ENCODE peak calls at places on chromosomes 12 and 14, in six cellular contexts. One of them, this sample, is unnamed.

GRCh38 chr12:66409195-66409871 is 107.0 kb downstream of the HELB start:
- DNase-seq in thoracic aorta: no peak
- DNase-seq in left ventricle myocardium inferior: no peak
- DNase-seq in tibial nerve: no peak
- DNase-seq in heart right ventricle: no peak
- DNase-seq in adrenal gland: no peak
- DNase-seq in this sample: no peak

GRCh38 chr12:27316947-27317346 is 15.7 kb upstream of the BMAL2 start:
- DNase-seq in thoracic aorta: no peak
- DNase-seq in left ventricle myocardium inferior: no peak
- DNase-seq in tibial nerve: no peak
- DNase-seq in heart right ventricle: no peak
- DNase-seq in adrenal gland: no peak
- DNase-seq in this sample: no peak

GRCh38 chr12:116161588-116161987 is 115.9 kb downstream of the MED13L start:
- DNase-seq in thoracic aorta: no peak
- DNase-seq in left ventricle myocardium inferior: no peak
- DNase-seq in tibial nerve: no peak
- DNase-seq in heart right ventricle: no peak
- DNase-seq in adrenal gland: no peak
- DNase-seq in this sample: no peak

GRCh38 chr14:71130491-71131179 is 223.4 kb downstream of the PCNX1 start:
- DNase-seq in thoracic aorta: no peak
- DNase-seq in left ventricle myocardium inferior: no peak
- DNase-seq in tibial nerve: no peak
- DNase-seq in heart right ventricle: no peak
- DNase-seq in adrenal gland: no peak
- DNase-seq in this sample: no peak

GRCh38 chr12:85260904-85261303 is 19.1 kb upstream of the ALX1 start:
- DNase-seq in thoracic aorta: no peak
- DNase-seq in left ventricle myocardium inferior: no peak
- DNase-seq in tibial nerve: no peak
- DNase-seq in heart right ventricle: no peak
- DNase-seq in adrenal gland: no peak
- DNase-seq in this sample: no peak

GRCh38 chr14:83463500-83464098 is 1929.9 kb upstream of the SEL1L start:
- DNase-seq in thoracic aorta: no peak
- DNase-seq in left ventricle myocardium inferior: no peak
- DNase-seq in tibial nerve: no peak
- DNase-seq in heart right ventricle: no peak
- DNase-seq in adrenal gland: peak; percentile 55
- DNase-seq in this sample: peak; percentile 21

GRCh38 chr12:117967043-117967442 is 1.7 kb downstream of the KSR2 start:
- DNase-seq in thoracic aorta: no peak
- DNase-seq in left ventricle myocardium inferior: no peak
- DNase-seq in tibial nerve: no peak
- DNase-seq in heart right ventricle: no peak
- DNase-seq in adrenal gland: peak; percentile 13
- DNase-seq in this sample: no peak

GRCh38 chr12:126719886-126720666 is 1546.9 kb upstream of the TMEM132C start:
- DNase-seq in thoracic aorta: no peak
- DNase-seq in left ventricle myocardium inferior: no peak
- DNase-seq in tibial nerve: no peak
- DNase-seq in heart right ventricle: no peak
- DNase-seq in adrenal gland: no peak
- DNase-seq in this sample: no peak

GRCh38 chr12:77133566-77133965 is 68.2 kb upstream of the E2F7 start:
- DNase-seq in thoracic aorta: no peak
- DNase-seq in left ventricle myocardium inferior: peak; percentile 15
- DNase-seq in tibial nerve: no peak
- DNase-seq in heart right ventricle: peak; percentile 19
- DNase-seq in adrenal gland: no peak
- DNase-seq in this sample: no peak

GRCh38 chr12:34597548-34598351 is 575.5 kb downstream of the ALG10 start:
- DNase-seq in thoracic aorta: no peak
- DNase-seq in left ventricle myocardium inferior: no peak
- DNase-seq in tibial nerve: no peak
- DNase-seq in heart right ventricle: peak; percentile 1
- DNase-seq in adrenal gland: no peak
- DNase-seq in this sample: no peak

GRCh38 chr14:104844306-104845032 is 20.6 kb upstream of the CEP170B start:
- DNase-seq in thoracic aorta: no peak
- DNase-seq in left ventricle myocardium inferior: no peak
- DNase-seq in tibial nerve: no peak
- DNase-seq in heart right ventricle: no peak
- DNase-seq in adrenal gland: no peak
- DNase-seq in this sample: peak; percentile 46

GRCh38 chr12:10033783-10034381 is 3.4 kb downstream of the CLEC9A start:
- DNase-seq in thoracic aorta: no peak
- DNase-seq in left ventricle myocardium inferior: no peak
- DNase-seq in tibial nerve: no peak
- DNase-seq in heart right ventricle: no peak
- DNase-seq in adrenal gland: no peak
- DNase-seq in this sample: no peak

GRCh38 chr12:115320967-115321366 is 637.0 kb upstream of the TBX3 start:
- DNase-seq in thoracic aorta: peak; percentile 20
- DNase-seq in left ventricle myocardium inferior: peak; percentile 37
- DNase-seq in tibial nerve: no peak
- DNase-seq in heart right ventricle: peak; percentile 26
- DNase-seq in adrenal gland: peak; percentile 94
- DNase-seq in this sample: no peak

GRCh38 chr12:108201808-108202207 is 72.7 kb downstream of the WSCD2 start:
- DNase-seq in thoracic aorta: no peak
- DNase-seq in left ventricle myocardium inferior: no peak
- DNase-seq in tibial nerve: no peak
- DNase-seq in heart right ventricle: no peak
- DNase-seq in adrenal gland: no peak
- DNase-seq in this sample: no peak

GRCh38 chr12:22986997-22987396 is 362.0 kb downstream of the ETNK1 start:
- DNase-seq in thoracic aorta: no peak
- DNase-seq in left ventricle myocardium inferior: no peak
- DNase-seq in tibial nerve: no peak
- DNase-seq in heart right ventricle: no peak
- DNase-seq in adrenal gland: no peak
- DNase-seq in this sample: no peak

GRCh38 chr12:13071305-13072280 is 27.4 kb downstream of the FAM234B start:
- DNase-seq in thoracic aorta: no peak
- DNase-seq in left ventricle myocardium inferior: no peak
- DNase-seq in tibial nerve: no peak
- DNase-seq in heart right ventricle: no peak
- DNase-seq in adrenal gland: no peak
- DNase-seq in this sample: no peak

GRCh38 chr12:126069549-126070165 is 1004.4 kb downstream of the AACS start:
- DNase-seq in thoracic aorta: no peak
- DNase-seq in left ventricle myocardium inferior: no peak
- DNase-seq in tibial nerve: no peak
- DNase-seq in heart right ventricle: no peak
- DNase-seq in adrenal gland: peak; percentile 58
- DNase-seq in this sample: no peak

GRCh38 chr12:20183563-20183962 is 184.8 kb upstream of the PDE3A start:
- DNase-seq in thoracic aorta: no peak
- DNase-seq in left ventricle myocardium inferior: no peak
- DNase-seq in tibial nerve: no peak
- DNase-seq in heart right ventricle: no peak
- DNase-seq in adrenal gland: no peak
- DNase-seq in this sample: no peak

GRCh38 chr12:20184514-20184913 is 183.8 kb upstream of the PDE3A start:
- DNase-seq in thoracic aorta: no peak
- DNase-seq in left ventricle myocardium inferior: no peak
- DNase-seq in tibial nerve: no peak
- DNase-seq in heart right ventricle: no peak
- DNase-seq in adrenal gland: no peak
- DNase-seq in this sample: no peak

GRCh38 chr12:20189767-20190166 is 178.6 kb upstream of the PDE3A start:
- DNase-seq in thoracic aorta: no peak
- DNase-seq in left ventricle myocardium inferior: no peak
- DNase-seq in tibial nerve: no peak
- DNase-seq in heart right ventricle: no peak
- DNase-seq in adrenal gland: no peak
- DNase-seq in this sample: no peak

GRCh38 chr12:20194171-20194570 is 174.2 kb upstream of the PDE3A start:
- DNase-seq in thoracic aorta: no peak
- DNase-seq in left ventricle myocardium inferior: no peak
- DNase-seq in tibial nerve: no peak
- DNase-seq in heart right ventricle: no peak
- DNase-seq in adrenal gland: no peak
- DNase-seq in this sample: no peak

GRCh38 chr12:20188930-20189653 is 179.2 kb upstream of the PDE3A start:
- DNase-seq in thoracic aorta: no peak
- DNase-seq in left ventricle myocardium inferior: no peak
- DNase-seq in tibial nerve: no peak
- DNase-seq in heart right ventricle: no peak
- DNase-seq in adrenal gland: no peak
- DNase-seq in this sample: no peak
- H3K27ac ChIP-seq in thoracic aorta: no peak overlapping the region
- H3K27ac ChIP-seq in left ventricle myocardium inferior: no peak overlapping the region
- H3K27ac ChIP-seq in tibial nerve: no peak overlapping the region
- H3K27ac ChIP-seq in heart right ventricle: no peak overlapping the region
- H3K27ac ChIP-seq in adrenal gland: no peak overlapping the region
- H3K27ac ChIP-seq in this sample: no peak overlapping the region

DNA sequence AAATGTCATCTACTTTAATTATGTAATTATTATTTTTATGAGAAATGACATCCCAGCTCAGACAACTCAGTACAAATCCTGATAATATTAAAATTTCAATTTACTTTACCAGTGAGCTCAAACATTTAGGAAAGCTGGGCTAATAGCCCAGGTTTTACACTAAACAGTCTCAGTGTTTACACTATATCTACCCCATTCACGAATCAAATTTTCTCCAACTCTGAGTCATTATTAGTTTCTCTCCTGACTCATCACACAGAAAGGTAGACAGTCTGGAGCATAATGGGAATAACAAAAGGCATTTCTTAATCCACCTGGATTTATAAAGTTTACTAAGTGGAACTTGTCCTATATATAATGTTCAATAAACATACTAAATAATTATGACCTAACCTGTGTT is 5.7 kb downstream of the PAWR start:
- DNase-seq in thoracic aorta: no peak
- DNase-seq in left ventricle myocardium inferior: no peak
- DNase-seq in tibial nerve: no peak
- DNase-seq in heart right ventricle: no peak
- DNase-seq in adrenal gland: no peak
- DNase-seq in this sample: no peak
- H3K27ac ChIP-seq in thoracic aorta: no peak overlapping the region
- H3K27ac ChIP-seq in left ventricle myocardium inferior: no peak overlapping the region
- H3K27ac ChIP-seq in tibial nerve: no peak overlapping the region
- H3K27ac ChIP-seq in heart right ventricle: no peak overlapping the region
- H3K27ac ChIP-seq in adrenal gland: no peak overlapping the region
- H3K27ac ChIP-seq in this sample: no peak overlapping the region

GRCh38 chr12:90086281-90086680 is 377.6 kb upstream of the ATP2B1 start:
- DNase-seq in thoracic aorta: no peak
- DNase-seq in left ventricle myocardium inferior: no peak
- DNase-seq in tibial nerve: no peak
- DNase-seq in heart right ventricle: no peak
- DNase-seq in adrenal gland: no peak
- DNase-seq in this sample: no peak

GRCh38 chr12:90085491-90086274 is 377.0 kb upstream of the ATP2B1 start:
- DNase-seq in thoracic aorta: no peak
- DNase-seq in left ventricle myocardium inferior: no peak
- DNase-seq in tibial nerve: no peak
- DNase-seq in heart right ventricle: no peak
- DNase-seq in adrenal gland: no peak
- DNase-seq in this sample: no peak

GRCh38 chr12:90091809-90092208 is 383.2 kb upstream of the ATP2B1 start:
- DNase-seq in thoracic aorta: no peak
- DNase-seq in left ventricle myocardium inferior: no peak
- DNase-seq in tibial nerve: no peak
- DNase-seq in heart right ventricle: no peak
- DNase-seq in adrenal gland: no peak
- DNase-seq in this sample: no peak

DNA sequence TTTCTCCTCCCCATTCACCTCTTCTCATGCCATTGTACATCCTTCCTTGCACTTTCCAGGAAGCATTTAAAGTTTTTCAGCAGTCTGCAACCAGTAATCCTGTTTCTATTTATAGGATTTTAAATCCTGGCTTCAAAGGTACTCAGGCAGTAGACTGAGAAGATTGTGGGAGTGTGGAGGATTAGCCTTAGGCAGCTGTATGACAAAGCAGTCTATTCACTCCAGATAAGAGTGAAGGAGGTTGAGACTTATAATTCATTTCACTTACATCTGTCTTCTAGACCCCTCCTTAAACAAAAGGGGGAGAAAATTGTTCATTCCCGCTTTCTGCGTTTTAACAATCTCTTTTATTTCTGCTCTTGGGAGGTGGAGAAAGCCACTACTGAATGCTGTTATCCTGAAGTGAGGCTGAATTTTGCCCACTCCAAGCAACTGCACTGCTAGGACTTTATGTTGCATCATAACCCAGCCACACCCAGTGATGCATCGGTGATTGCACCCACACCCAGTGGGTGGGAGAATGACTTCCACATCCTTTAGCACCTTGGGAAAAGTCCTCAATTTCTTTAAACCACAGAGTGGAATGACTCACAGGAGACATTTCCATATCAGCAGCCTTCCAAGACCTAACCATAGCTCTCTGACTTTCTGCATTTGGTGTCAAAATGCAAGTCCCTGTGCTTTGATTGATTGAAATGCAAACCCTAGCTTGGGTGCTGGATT is 382.5 kb upstream of the ATP2B1 start:
- DNase-seq in thoracic aorta: peak; percentile 19
- DNase-seq in left ventricle myocardium inferior: no peak
- DNase-seq in tibial nerve: no peak
- DNase-seq in heart right ventricle: no peak
- DNase-seq in adrenal gland: no peak
- DNase-seq in this sample: peak; percentile 48
- H3K27ac ChIP-seq in thoracic aorta: no peak overlapping the region
- H3K27ac ChIP-seq in left ventricle myocardium inferior: no peak overlapping the region
- H3K27ac ChIP-seq in tibial nerve: no peak overlapping the region
- H3K27ac ChIP-seq in heart right ventricle: no peak overlapping the region
- H3K27ac ChIP-seq in adrenal gland: no peak overlapping the region
- H3K27ac ChIP-seq in this sample: no peak overlapping the region

GRCh38 chr14:93269341-93270068 is 62.4 kb downstream of the UBR7 start:
- DNase-seq in thoracic aorta: no peak
- DNase-seq in left ventricle myocardium inferior: no peak
- DNase-seq in tibial nerve: no peak
- DNase-seq in heart right ventricle: no peak
- DNase-seq in adrenal gland: no peak
- DNase-seq in this sample: peak; percentile 28
- H3K27ac ChIP-seq in thoracic aorta: no peak overlapping the region
- H3K27ac ChIP-seq in left ventricle myocardium inferior: no peak overlapping the region
- H3K27ac ChIP-seq in tibial nerve: no peak overlapping the region
- H3K27ac ChIP-seq in heart right ventricle: no peak overlapping the region
- H3K27ac ChIP-seq in adrenal gland: peak overlapping the region; percentile 20
- H3K27ac ChIP-seq in this sample: peak overlapping the region; percentile 59

GRCh38 chr12:93378373-93379310 is 917 bp downstream of the NUDT4 start:
- DNase-seq in thoracic aorta: no peak
- DNase-seq in left ventricle myocardium inferior: peak; percentile 31
- DNase-seq in tibial nerve: no peak
- DNase-seq in heart right ventricle: peak; percentile 36
- DNase-seq in adrenal gland: no peak
- DNase-seq in this sample: peak; percentile 51

GRCh38 chr12:93379432-93380308 is 1.9 kb downstream of the NUDT4 start:
- DNase-seq in thoracic aorta: no peak
- DNase-seq in left ventricle myocardium inferior: no peak
- DNase-seq in tibial nerve: no peak
- DNase-seq in heart right ventricle: no peak
- DNase-seq in adrenal gland: no peak
- DNase-seq in this sample: no peak

GRCh38 chr12:93381183-93381975 is 3.7 kb downstream of the NUDT4 start:
- DNase-seq in thoracic aorta: no peak
- DNase-seq in left ventricle myocardium inferior: no peak
- DNase-seq in tibial nerve: no peak
- DNase-seq in heart right ventricle: no peak
- DNase-seq in adrenal gland: no peak
- DNase-seq in this sample: no peak

GRCh38 chr12:93377252-93377542 is 528 bp upstream of the NUDT4 start:
- DNase-seq in thoracic aorta: peak; percentile 56
- DNase-seq in left ventricle myocardium inferior: no peak
- DNase-seq in tibial nerve: no peak
- DNase-seq in heart right ventricle: no peak
- DNase-seq in adrenal gland: no peak
- DNase-seq in this sample: no peak

GRCh38 chr12:93380480-93381121 is 2.9 kb downstream of the NUDT4 start:
- DNase-seq in thoracic aorta: no peak
- DNase-seq in left ventricle myocardium inferior: no peak
- DNase-seq in tibial nerve: no peak
- DNase-seq in heart right ventricle: no peak
- DNase-seq in adrenal gland: no peak
- DNase-seq in this sample: no peak
- H3K27ac ChIP-seq in thoracic aorta: peak overlapping the region; percentile 91
- H3K27ac ChIP-seq in left ventricle myocardium inferior: peak overlapping the region; percentile 93
- H3K27ac ChIP-seq in tibial nerve: peak overlapping the region; percentile 91
- H3K27ac ChIP-seq in heart right ventricle: peak overlapping the region; percentile 96
- H3K27ac ChIP-seq in adrenal gland: peak overlapping the region; percentile 87
- H3K27ac ChIP-seq in this sample: peak overlapping the region; percentile 93